ENCODE peak calls at places on chromosomes 3 and 15, in four cellular contexts. One of them, this sample, is unnamed.

GRCh38 chr3:121757087-121757811 is 7.7 kb upstream of the GOLGB1 start:
- DNase-seq in K562: peak
- DNase-seq in GM12878: no peak
- DNase-seq in HL-60: no peak
- DNase-seq in this sample: no peak

GRCh38 chr3:46097691-46098241 is 70.5 kb upstream of the XCR1 start:
- DNase-seq in K562: no peak
- DNase-seq in GM12878: no peak
- DNase-seq in HL-60: peak
- DNase-seq in this sample: no peak

GRCh38 chr15:57509121-57509520 is 82.6 kb upstream of the MYZAP start:
- DNase-seq in HL-60: no peak
- DNase-seq in K562: no peak
- DNase-seq in GM12878: no peak
- DNase-seq in this sample: no peak

GRCh38 chr15:81024265-81024875 is 23.6 kb downstream of the TLNRD1 start:
- DNase-seq in K562: no peak
- DNase-seq in HL-60: peak
- DNase-seq in GM12878: no peak
- DNase-seq in this sample: no peak

GRCh38 chr3:95302044-95302443 is 1239.2 kb downstream of the NSUN3 start:
- DNase-seq in HL-60: no peak
- DNase-seq in K562: no peak
- DNase-seq in GM12878: no peak
- DNase-seq in this sample: no peak

GRCh38 chr3:72582211-72582878 is 265.9 kb downstream of the SHQ1 start:
- DNase-seq in HL-60: no peak
- DNase-seq in K562: no peak
- DNase-seq in GM12878: peak
- DNase-seq in this sample: peak

GRCh38 chr15:25933456-25934158 is 70.5 kb upstream of the ATP10A start:
- DNase-seq in K562: peak
- DNase-seq in HL-60: peak
- DNase-seq in GM12878: peak
- DNase-seq in this sample: no peak

GRCh38 chr3:159157275-159157674 is 355.4 kb downstream of the MFSD1 start:
- DNase-seq in K562: no peak
- DNase-seq in GM12878: no peak
- DNase-seq in HL-60: no peak
- DNase-seq in this sample: no peak

GRCh38 chr15:73965094-73965729 is 26.9 kb downstream of the STOML1 start:
- DNase-seq in HL-60: no peak
- DNase-seq in K562: no peak
- DNase-seq in GM12878: no peak
- DNase-seq in this sample: no peak
- TF ChIP-seq SPI1 in HL-60: no peak
- TF ChIP-seq SPI1 in K562: no peak
- TF ChIP-seq SPI1 in GM12878: no peak
- TF ChIP-seq SPI1 in this sample: no peak

GRCh38 chr15:73286356-73286755 is 82.4 kb downstream of the HCN4 start:
- DNase-seq in HL-60: no peak
- DNase-seq in K562: no peak
- DNase-seq in GM12878: no peak
- DNase-seq in this sample: no peak

GRCh38 chr15:73287019-73287418 is 81.7 kb downstream of the HCN4 start:
- DNase-seq in HL-60: peak
- DNase-seq in GM12878: no peak
- DNase-seq in K562: no peak
- DNase-seq in this sample: no peak

GRCh38 chr15:73282567-73283200 is 86.1 kb downstream of the HCN4 start:
- DNase-seq in K562: no peak
- DNase-seq in GM12878: no peak
- DNase-seq in HL-60: no peak
- DNase-seq in this sample: no peak

GRCh38 chr15:73283341-73283962 is 85.3 kb downstream of the HCN4 start:
- DNase-seq in GM12878: no peak
- DNase-seq in HL-60: no peak
- DNase-seq in K562: no peak
- DNase-seq in this sample: no peak

DNA sequence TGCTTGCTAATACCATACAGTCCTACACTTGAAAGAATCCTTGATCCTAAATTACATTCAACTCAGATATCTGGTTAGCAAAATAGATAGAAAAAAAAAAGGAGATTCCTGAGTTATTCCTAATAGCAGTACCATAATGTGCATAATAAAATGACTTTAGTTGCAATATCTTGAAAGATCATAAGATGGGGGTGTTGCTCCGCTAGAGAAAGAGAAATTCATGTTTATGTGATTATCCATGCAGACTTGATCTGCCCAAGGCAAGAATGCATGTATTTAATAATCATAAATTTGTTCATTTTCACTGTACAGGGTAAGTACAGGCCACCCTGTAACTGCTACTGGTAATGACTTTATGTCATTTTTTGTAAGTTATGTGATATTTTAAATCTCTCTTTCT is 84.7 kb downstream of the HCN4 start:
- DNase-seq in K562: peak
- DNase-seq in GM12878: no peak
- DNase-seq in HL-60: no peak
- DNase-seq in this sample: no peak
- TF ChIP-seq SPI1 in K562: no peak
- TF ChIP-seq SPI1 in GM12878: no peak
- TF ChIP-seq SPI1 in HL-60: no peak
- TF ChIP-seq SPI1 in this sample: no peak

GRCh38 chr3:128788268-128788869 is 62.4 kb downstream of the RAB7A start:
- DNase-seq in GM12878: no peak
- DNase-seq in HL-60: no peak
- DNase-seq in K562: no peak
- DNase-seq in this sample: no peak

GRCh38 chr3:128784843-128785242 is 58.9 kb downstream of the RAB7A start:
- DNase-seq in K562: no peak
- DNase-seq in GM12878: no peak
- DNase-seq in HL-60: peak
- DNase-seq in this sample: no peak

GRCh38 chr3:128784228-128784627 is 58.2 kb downstream of the RAB7A start:
- DNase-seq in GM12878: no peak
- DNase-seq in HL-60: peak
- DNase-seq in K562: peak
- DNase-seq in this sample: no peak

GRCh38 chr3:128787256-128788253 is 61.6 kb downstream of the RAB7A start:
- DNase-seq in K562: peak
- DNase-seq in HL-60: peak
- DNase-seq in GM12878: no peak
- DNase-seq in this sample: no peak

GRCh38 chr3:128786434-128787020 is 60.5 kb downstream of the RAB7A start:
- DNase-seq in GM12878: no peak
- DNase-seq in K562: no peak
- DNase-seq in HL-60: no peak
- DNase-seq in this sample: no peak
- TF ChIP-seq SPI1 in GM12878: no peak
- TF ChIP-seq SPI1 in K562: no peak
- TF ChIP-seq SPI1 in HL-60: no peak
- TF ChIP-seq SPI1 in this sample: no peak

DNA sequence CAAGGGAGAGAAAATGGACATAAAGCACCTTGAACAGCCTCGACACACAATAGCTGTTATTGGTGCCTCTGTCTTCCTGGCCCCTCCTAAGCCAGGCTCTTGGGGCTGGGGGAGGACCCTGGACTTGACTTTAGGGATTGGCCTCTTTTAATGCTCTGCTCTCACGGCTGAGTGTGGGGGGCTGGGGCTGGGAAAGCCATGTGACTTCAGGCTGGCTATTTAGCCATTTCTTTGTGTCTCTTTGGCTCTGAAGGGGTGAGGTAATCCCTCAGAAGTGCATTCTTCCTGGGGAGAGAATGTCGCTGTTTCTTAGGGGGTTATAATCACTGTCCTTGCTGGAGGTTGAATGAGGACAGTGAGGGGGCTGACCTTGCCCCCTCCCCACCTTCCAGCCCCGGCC is 26.2 kb downstream of the MAGEF1 start:
- DNase-seq in GM12878: no peak
- DNase-seq in HL-60: no peak
- DNase-seq in K562: no peak
- DNase-seq in this sample: no peak
- TF ChIP-seq SPI1 in GM12878: no peak
- TF ChIP-seq SPI1 in HL-60: no peak
- TF ChIP-seq SPI1 in K562: no peak
- TF ChIP-seq SPI1 in this sample: no peak

GRCh38 chr3:8757551-8758518 is 11.6 kb downstream of the OXTR start:
- DNase-seq in GM12878: no peak
- DNase-seq in HL-60: no peak
- DNase-seq in K562: no peak
- DNase-seq in this sample: no peak
- TF ChIP-seq SPI1 in GM12878: no peak
- TF ChIP-seq SPI1 in HL-60: no peak
- TF ChIP-seq SPI1 in K562: no peak
- TF ChIP-seq SPI1 in this sample: no peak

GRCh38 chr3:77161098-77161497 is 121.2 kb downstream of the ROBO2 start:
- DNase-seq in K562: no peak
- DNase-seq in HL-60: no peak
- DNase-seq in GM12878: no peak
- DNase-seq in this sample: no peak

GRCh38 chr3:77158701-77159100 is 118.8 kb downstream of the ROBO2 start:
- DNase-seq in GM12878: no peak
- DNase-seq in HL-60: no peak
- DNase-seq in K562: peak
- DNase-seq in this sample: no peak

GRCh38 chr3:77159182-77159581 is 119.3 kb downstream of the ROBO2 start:
- DNase-seq in GM12878: no peak
- DNase-seq in K562: peak
- DNase-seq in HL-60: no peak
- DNase-seq in this sample: no peak
- TF ChIP-seq SPI1 in GM12878: no peak
- TF ChIP-seq SPI1 in K562: no peak
- TF ChIP-seq SPI1 in HL-60: no peak
- TF ChIP-seq SPI1 in this sample: no peak